ENCODE peak calls at places on chromosomes 11 and 22, in four cellular contexts. One of them, this sample, is unnamed.
A peak's percentile ranks its signal among the peaks of the same experiment; 100 is the strongest.

GRCh38 chr11:28049338-28050216 is 58.4 kb downstream of the KIF18A start:
- DNase-seq in stimulated activated CD4-positive, alpha-beta T cell treated with anti-CD3 and anti-CD28 coated beads, TNF-alpha, amount 100 ng/mL, for 1 hour: no peak
- DNase-seq in IMR-90: peak; percentile 54
- DNase-seq in brain microvascular endothelial cell: peak; percentile 4
- DNase-seq in this sample: no peak

GRCh38 chr11:6315811-6316425 is 4.4 kb downstream of the CAVIN3 start:
- DNase-seq in IMR-90: peak; percentile 65
- DNase-seq in brain microvascular endothelial cell: peak; percentile 57
- DNase-seq in stimulated activated CD4-positive, alpha-beta T cell treated with anti-CD3 and anti-CD28 coated beads, TNF-alpha, amount 100 ng/mL, for 1 hour: no peak
- DNase-seq in this sample: peak; percentile 76

GRCh38 chr22:17773606-17774205 is 563 bp downstream of the BID start:
- DNase-seq in brain microvascular endothelial cell: no peak
- DNase-seq in IMR-90: peak; percentile 28
- DNase-seq in stimulated activated CD4-positive, alpha-beta T cell treated with anti-CD3 and anti-CD28 coated beads, TNF-alpha, amount 100 ng/mL, for 1 hour: peak; percentile 37
- DNase-seq in this sample: no peak

GRCh38 chr11:9855579-9856260 is 191.8 kb downstream of the SWAP70 start:
- DNase-seq in IMR-90: peak; percentile 80
- DNase-seq in brain microvascular endothelial cell: no peak
- DNase-seq in stimulated activated CD4-positive, alpha-beta T cell treated with anti-CD3 and anti-CD28 coated beads, TNF-alpha, amount 100 ng/mL, for 1 hour: no peak
- DNase-seq in this sample: no peak

GRCh38 chr11:22169833-22170232 is 23.1 kb upstream of the ANO5 start:
- DNase-seq in brain microvascular endothelial cell: no peak
- DNase-seq in stimulated activated CD4-positive, alpha-beta T cell treated with anti-CD3 and anti-CD28 coated beads, TNF-alpha, amount 100 ng/mL, for 1 hour: no peak
- DNase-seq in IMR-90: peak; percentile 0
- DNase-seq in this sample: no peak

GRCh38 chr22:35742342-35743100 is 24.8 kb downstream of the APOL5 start:
- DNase-seq in brain microvascular endothelial cell: peak; percentile 81
- DNase-seq in stimulated activated CD4-positive, alpha-beta T cell treated with anti-CD3 and anti-CD28 coated beads, TNF-alpha, amount 100 ng/mL, for 1 hour: no peak
- DNase-seq in IMR-90: peak; percentile 81
- DNase-seq in this sample: no peak

GRCh38 chr22:36280379-36280778 is 27.4 kb downstream of the APOL1 start:
- DNase-seq in IMR-90: peak; percentile 26
- DNase-seq in brain microvascular endothelial cell: no peak
- DNase-seq in stimulated activated CD4-positive, alpha-beta T cell treated with anti-CD3 and anti-CD28 coated beads, TNF-alpha, amount 100 ng/mL, for 1 hour: no peak
- DNase-seq in this sample: no peak

GRCh38 chr11:118872403-118872821 is 11.3 kb upstream of the CXCR5 start:
- DNase-seq in IMR-90: no peak
- DNase-seq in stimulated activated CD4-positive, alpha-beta T cell treated with anti-CD3 and anti-CD28 coated beads, TNF-alpha, amount 100 ng/mL, for 1 hour: no peak
- DNase-seq in brain microvascular endothelial cell: no peak
- DNase-seq in this sample: no peak

GRCh38 chr11:65380460-65381126 is 1.9 kb downstream of the SLC25A45 start:
- DNase-seq in IMR-90: no peak
- DNase-seq in brain microvascular endothelial cell: no peak
- DNase-seq in stimulated activated CD4-positive, alpha-beta T cell treated with anti-CD3 and anti-CD28 coated beads, TNF-alpha, amount 100 ng/mL, for 1 hour: no peak
- DNase-seq in this sample: no peak

GRCh38 chr11:1224109-1224485 is 1.2 kb downstream of the MUC5B start:
- DNase-seq in stimulated activated CD4-positive, alpha-beta T cell treated with anti-CD3 and anti-CD28 coated beads, TNF-alpha, amount 100 ng/mL, for 1 hour: no peak
- DNase-seq in IMR-90: no peak
- DNase-seq in brain microvascular endothelial cell: no peak
- DNase-seq in this sample: no peak

GRCh38 chr11:126734752-126735151 is 265.8 kb downstream of the KIRREL3 start:
- DNase-seq in IMR-90: no peak
- DNase-seq in brain microvascular endothelial cell: no peak
- DNase-seq in stimulated activated CD4-positive, alpha-beta T cell treated with anti-CD3 and anti-CD28 coated beads, TNF-alpha, amount 100 ng/mL, for 1 hour: no peak
- DNase-seq in this sample: no peak

GRCh38 chr11:117693344-117693743 is 103.7 kb downstream of the DSCAML1 start:
- DNase-seq in stimulated activated CD4-positive, alpha-beta T cell treated with anti-CD3 and anti-CD28 coated beads, TNF-alpha, amount 100 ng/mL, for 1 hour: no peak
- DNase-seq in IMR-90: no peak
- DNase-seq in brain microvascular endothelial cell: no peak
- DNase-seq in this sample: no peak

GRCh38 chr11:19218801-19219460 is 17.1 kb upstream of the CSRP3 start:
- DNase-seq in IMR-90: no peak
- DNase-seq in brain microvascular endothelial cell: no peak
- DNase-seq in stimulated activated CD4-positive, alpha-beta T cell treated with anti-CD3 and anti-CD28 coated beads, TNF-alpha, amount 100 ng/mL, for 1 hour: no peak
- DNase-seq in this sample: no peak

GRCh38 chr11:6681949-6682348 is 1.2 kb downstream of the MRPL17 start:
- DNase-seq in IMR-90: peak; percentile 28
- DNase-seq in brain microvascular endothelial cell: peak; percentile 15
- DNase-seq in stimulated activated CD4-positive, alpha-beta T cell treated with anti-CD3 and anti-CD28 coated beads, TNF-alpha, amount 100 ng/mL, for 1 hour: no peak
- DNase-seq in this sample: no peak

GRCh38 chr11:31214337-31214736 is 155.2 kb downstream of the DCDC1 start:
- DNase-seq in stimulated activated CD4-positive, alpha-beta T cell treated with anti-CD3 and anti-CD28 coated beads, TNF-alpha, amount 100 ng/mL, for 1 hour: no peak
- DNase-seq in brain microvascular endothelial cell: no peak
- DNase-seq in IMR-90: no peak
- DNase-seq in this sample: no peak

GRCh38 chr22:46659791-46660186 is 39.6 kb downstream of the GRAMD4 start:
- DNase-seq in IMR-90: no peak
- DNase-seq in stimulated activated CD4-positive, alpha-beta T cell treated with anti-CD3 and anti-CD28 coated beads, TNF-alpha, amount 100 ng/mL, for 1 hour: no peak
- DNase-seq in brain microvascular endothelial cell: no peak
- DNase-seq in this sample: no peak

GRCh38 chr22:44702479-44703219 is 645 bp downstream of the PRR5 start:
- DNase-seq in stimulated activated CD4-positive, alpha-beta T cell treated with anti-CD3 and anti-CD28 coated beads, TNF-alpha, amount 100 ng/mL, for 1 hour: peak; percentile 28
- DNase-seq in brain microvascular endothelial cell: peak; percentile 17
- DNase-seq in IMR-90: peak; percentile 54
- DNase-seq in this sample: no peak

GRCh38 chr11:133504906-133505305 is 27.4 kb downstream of the OPCML start:
- DNase-seq in IMR-90: no peak
- DNase-seq in brain microvascular endothelial cell: no peak
- DNase-seq in stimulated activated CD4-positive, alpha-beta T cell treated with anti-CD3 and anti-CD28 coated beads, TNF-alpha, amount 100 ng/mL, for 1 hour: no peak
- DNase-seq in this sample: no peak

GRCh38 chr11:67431346-67432249 is 3.3 kb downstream of the RPS6KB2 start:
- DNase-seq in stimulated activated CD4-positive, alpha-beta T cell treated with anti-CD3 and anti-CD28 coated beads, TNF-alpha, amount 100 ng/mL, for 1 hour: no peak
- DNase-seq in IMR-90: no peak
- DNase-seq in brain microvascular endothelial cell: no peak
- DNase-seq in this sample: no peak

GRCh38 chr11:117146521-117146920 is 2.4 kb downstream of the PAFAH1B2 start:
- DNase-seq in IMR-90: peak; percentile 53
- DNase-seq in brain microvascular endothelial cell: peak; percentile 48
- DNase-seq in stimulated activated CD4-positive, alpha-beta T cell treated with anti-CD3 and anti-CD28 coated beads, TNF-alpha, amount 100 ng/mL, for 1 hour: no peak
- DNase-seq in this sample: no peak

GRCh38 chr22:37492428-37493344 is 6.5 kb upstream of the MFNG start:
- DNase-seq in brain microvascular endothelial cell: peak; percentile 37
- DNase-seq in IMR-90: peak; percentile 59
- DNase-seq in stimulated activated CD4-positive, alpha-beta T cell treated with anti-CD3 and anti-CD28 coated beads, TNF-alpha, amount 100 ng/mL, for 1 hour: peak; percentile 27
- DNase-seq in this sample: no peak

GRCh38 chr11:125441648-125442410 is 54.2 kb downstream of the FEZ1 start:
- DNase-seq in stimulated activated CD4-positive, alpha-beta T cell treated with anti-CD3 and anti-CD28 coated beads, TNF-alpha, amount 100 ng/mL, for 1 hour: no peak
- DNase-seq in brain microvascular endothelial cell: no peak
- DNase-seq in IMR-90: no peak
- DNase-seq in this sample: peak; percentile 70

GRCh38 chr11:73396985-73397384 is 20.8 kb downstream of the RELT start:
- DNase-seq in IMR-90: no peak
- DNase-seq in stimulated activated CD4-positive, alpha-beta T cell treated with anti-CD3 and anti-CD28 coated beads, TNF-alpha, amount 100 ng/mL, for 1 hour: no peak
- DNase-seq in brain microvascular endothelial cell: no peak
- DNase-seq in this sample: no peak

GRCh38 chr22:42156121-42156520 is 25.5 kb upstream of the CYP2D6 start:
- DNase-seq in stimulated activated CD4-positive, alpha-beta T cell treated with anti-CD3 and anti-CD28 coated beads, TNF-alpha, amount 100 ng/mL, for 1 hour: no peak
- DNase-seq in brain microvascular endothelial cell: no peak
- DNase-seq in IMR-90: no peak
- DNase-seq in this sample: no peak

GRCh38 chr11:42631223-42631843 is 680.5 kb upstream of the API5 start:
- DNase-seq in IMR-90: no peak
- DNase-seq in stimulated activated CD4-positive, alpha-beta T cell treated with anti-CD3 and anti-CD28 coated beads, TNF-alpha, amount 100 ng/mL, for 1 hour: no peak
- DNase-seq in brain microvascular endothelial cell: peak; percentile 36
- DNase-seq in this sample: peak; percentile 20

GRCh38 chr22:41429232-41429945 is 17.2 kb downstream of the TOB2 start:
- DNase-seq in IMR-90: no peak
- DNase-seq in brain microvascular endothelial cell: no peak
- DNase-seq in stimulated activated CD4-positive, alpha-beta T cell treated with anti-CD3 and anti-CD28 coated beads, TNF-alpha, amount 100 ng/mL, for 1 hour: no peak
- DNase-seq in this sample: no peak

GRCh38 chr11:86230921-86231320 is 13.6 kb upstream of the EED start:
- DNase-seq in IMR-90: no peak
- DNase-seq in stimulated activated CD4-positive, alpha-beta T cell treated with anti-CD3 and anti-CD28 coated beads, TNF-alpha, amount 100 ng/mL, for 1 hour: no peak
- DNase-seq in brain microvascular endothelial cell: no peak
- DNase-seq in this sample: no peak

GRCh38 chr11:125593113-125593761 is 585 bp downstream of the STT3A start:
- DNase-seq in IMR-90: peak; percentile 46
- DNase-seq in stimulated activated CD4-positive, alpha-beta T cell treated with anti-CD3 and anti-CD28 coated beads, TNF-alpha, amount 100 ng/mL, for 1 hour: no peak
- DNase-seq in brain microvascular endothelial cell: peak; percentile 25
- DNase-seq in this sample: no peak

GRCh38 chr22:49692499-49693225 is 135.0 kb downstream of the BRD1 start:
- DNase-seq in brain microvascular endothelial cell: no peak
- DNase-seq in IMR-90: no peak
- DNase-seq in stimulated activated CD4-positive, alpha-beta T cell treated with anti-CD3 and anti-CD28 coated beads, TNF-alpha, amount 100 ng/mL, for 1 hour: no peak
- DNase-seq in this sample: no peak

This sample was measured in NT2/D1.